ENCODE peak calls at places on chromosomes 3 and 15, in nine cellular contexts. U, A, F, Y, T, W, B, K and D are unnamed samples.

GRCh38 chr15:85515212-85515611 is 134.8 kb downstream of the AKAP13 start:
- DNase-seq in W (no peak), U (no peak), A (no peak), Y (no peak), K (peak), F (no peak), B (peak), T (no peak), D (no peak)

GRCh38 chr3:169668957-169669681 is 5.6 kb upstream of the MECOM start:
- DNase-seq in T (peak), K (peak), U (peak), Y (peak), F (peak), A (peak), B (peak), W (no peak), D (peak)

GRCh38 chr3:118943597-118943996 is 91.0 kb downstream of the IGSF11 start:
- DNase-seq in K (peak), U (no peak), B (no peak), W (no peak), F (no peak), A (no peak), Y (no peak), T (no peak), D (no peak)

GRCh38 chr3:106827515-106828213 is 549.6 kb upstream of the CCDC54 start:
- DNase-seq in B (peak), U (no peak), W (peak), Y (no peak), F (no peak), A (no peak), T (peak), K (no peak), D (no peak)

GRCh38 chr3:139309046-139309660 is 34.7 kb upstream of the MRPS22 start:
- DNase-seq in T (no peak), B (no peak), A (no peak), U (no peak), F (no peak), K (no peak), Y (no peak), W (no peak), D (no peak)

GRCh38 chr3:169495569-169495968 is 167.9 kb downstream of the MECOM start:
- DNase-seq in A (no peak), Y (no peak), W (no peak), T (no peak), F (no peak), K (no peak), U (no peak), B (no peak), D (no peak)

GRCh38 chr3:138456961-138457862 is 22.8 kb downstream of the ESYT3 start:
- DNase-seq in T (no peak), U (no peak), K (no peak), F (no peak), A (no peak), Y (no peak), W (no peak), B (no peak), D (no peak)

GRCh38 chr15:84715442-84716035 is 400 bp downstream of the SEC11A start:
- DNase-seq in K (peak), F (peak), T (peak), A (no peak), U (no peak), B (peak), Y (no peak), W (peak), D (peak)

GRCh38 chr15:48090115-48090514 is 30.7 kb upstream of the SLC24A5 start:
- DNase-seq in U (no peak), B (no peak), K (no peak), T (no peak), F (no peak), A (no peak), Y (no peak), W (no peak), D (no peak)

GRCh38 chr3:133880886-133881455 is 14.7 kb downstream of the RAB6B start:
- DNase-seq in F (no peak), K (no peak), B (no peak), W (no peak), T (no peak), A (no peak), U (peak), Y (no peak), D (no peak)

GRCh38 chr3:127777861-127778711 is 44.2 kb downstream of the MGLL start:
- DNase-seq in K (no peak), A (no peak), T (no peak), U (no peak), W (no peak), F (no peak), Y (no peak), B (no peak), D (no peak)

GRCh38 chr3:79018671-79019136 is 749.1 kb downstream of the ROBO1 start:
- DNase-seq in T (peak), A (peak), Y (peak), K (peak), U (no peak), W (peak), B (peak), F (peak), D (peak)

GRCh38 chr15:35595656-35596055 is 49.7 kb upstream of the DPH6 start:
- DNase-seq in T (peak), U (no peak), B (peak), W (no peak), A (no peak), K (peak), F (no peak), Y (no peak), D (no peak)

GRCh38 chr3:85360742-85361387 is 402.1 kb downstream of the CADM2 start:
- DNase-seq in T (peak), F (peak), B (peak), W (peak), U (no peak), Y (peak), K (no peak), A (peak), D (peak)

GRCh38 chr15:48392356-48392755 is 61.1 kb downstream of the DUT start:
- DNase-seq in W (no peak), Y (no peak), T (peak), A (no peak), K (peak), B (peak), F (no peak), U (no peak), D (peak)

GRCh38 chr3:132256984-132257383 is 60.2 kb upstream of the ACP3 start:
- DNase-seq in K (peak), Y (peak), A (no peak), T (peak), B (peak), U (no peak), F (peak), W (peak), D (peak)

GRCh38 chr3:120341658-120342346 is 7.4 kb downstream of the LRRC58 start:
- DNase-seq in T (no peak), W (no peak), K (no peak), A (no peak), U (no peak), F (peak), B (no peak), Y (no peak), D (no peak)

GRCh38 chr15:42577514-42578031 is 2.2 kb downstream of the STARD9 start:
- DNase-seq in U (no peak), B (peak), W (no peak), K (peak), T (peak), Y (no peak), F (no peak), A (peak), D (no peak)

GRCh38 chr3:32239638-32240550 is 1.4 kb downstream of the CMTM8 start:
- DNase-seq in K (no peak), Y (peak), T (peak), A (peak), B (peak), F (peak), W (no peak), U (peak), D (peak)

GRCh38 chr3:173970206-173970605 is 572.7 kb downstream of the NLGN1 start:
- DNase-seq in B (no peak), A (no peak), U (no peak), W (no peak), T (no peak), F (no peak), Y (no peak), K (no peak), D (no peak)

GRCh38 chr15:100713163-100713867 is 110.9 kb downstream of the ASB7 start:
- DNase-seq in K (peak), B (peak), T (peak), A (no peak), W (peak), U (no peak), F (no peak), Y (no peak), D (no peak)

GRCh38 chr3:152323834-152324233 is 55.1 kb downstream of the MBNL1 start:
- DNase-seq in B (no peak), F (no peak), Y (no peak), T (no peak), K (no peak), U (no peak), A (peak), W (no peak), D (no peak)

GRCh38 chr3:128439226-128439625 is 27.5 kb downstream of the DNAJB8 start:
- DNase-seq in B (peak), Y (no peak), K (peak), F (no peak), T (no peak), U (no peak), A (no peak), W (no peak), D (no peak)

GRCh38 chr3:170410428-170411029 is 8.1 kb upstream of the CLDN11 start:
- DNase-seq in U (no peak), F (no peak), Y (no peak), A (peak), W (no peak), K (peak), T (peak), B (peak), D (no peak)

GRCh38 chr15:58258501-58259274 is 120.5 kb downstream of the AQP9 start:
- DNase-seq in A (no peak), F (no peak), T (peak), U (no peak), Y (no peak), W (peak), K (no peak), B (no peak), D (no peak)

GRCh38 chr3:149955449-149955848 is 15.2 kb downstream of the PFN2 start:
- DNase-seq in Y (no peak), K (peak), B (no peak), W (no peak), U (no peak), T (no peak), A (no peak), F (no peak), D (no peak)

GRCh38 chr3:127097009-127097350 is 96.0 kb upstream of the PRR23E start:
- DNase-seq in W (no peak), U (no peak), T (no peak), F (no peak), Y (no peak), B (no peak), K (no peak), A (no peak), D (peak)

GRCh38 chr15:90871716-90872480 is 3.5 kb downstream of the FURIN start:
- DNase-seq in A (peak), K (no peak), Y (no peak), T (no peak), W (no peak), U (no peak), F (peak), B (no peak), D (peak)

GRCh38 chr3:13836658-13837587 is 42.9 kb downstream of the WNT7A start:
- DNase-seq in A (no peak), W (no peak), B (no peak), K (no peak), T (no peak), U (no peak), F (no peak), Y (no peak), D (no peak)

GRCh38 chr3:128855574-128855973 is 23.8 kb upstream of the ACAD9 start:
- DNase-seq in B (no peak), U (no peak), K (no peak), A (no peak), T (no peak), Y (no peak), W (no peak), F (no peak), D (no peak)

DNA sequence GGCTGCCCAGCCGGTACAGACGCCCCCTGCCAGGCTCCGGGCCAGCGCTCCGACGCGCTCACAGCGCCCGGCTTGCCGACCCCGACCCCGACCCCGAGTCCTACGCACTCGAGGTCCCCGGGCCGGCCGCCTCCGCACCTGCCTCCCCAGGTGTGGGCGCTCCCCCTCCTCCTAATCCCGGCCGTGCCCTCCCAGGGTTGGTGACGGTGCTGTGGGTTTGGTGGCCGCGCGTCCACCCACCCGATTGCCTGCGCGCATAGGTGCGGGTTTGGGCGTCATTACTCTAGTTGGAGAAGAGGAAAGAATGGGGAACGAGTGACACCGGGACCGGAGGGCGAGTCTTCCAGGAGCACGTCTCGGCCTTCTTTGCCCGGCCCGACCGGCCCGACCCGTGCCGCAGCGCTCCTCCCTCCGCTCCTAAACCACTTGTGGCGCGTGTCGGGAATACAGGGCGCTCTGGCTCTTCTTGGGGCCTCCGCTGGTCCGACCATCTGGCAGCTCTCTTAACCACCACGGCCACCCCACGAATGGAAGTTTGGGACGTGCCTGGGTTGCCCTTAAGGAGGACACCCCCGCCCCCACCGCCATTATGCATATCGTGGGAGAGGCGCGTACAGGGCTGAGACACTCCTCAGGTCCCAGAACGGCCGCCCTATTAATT is 814 bp upstream of the THRB start:
- DNase-seq in U (no peak), T (no peak), W (no peak), Y (peak), K (no peak), B (no peak), A (no peak), F (peak), D (peak)
- TF ChIP-seq CTCF in U (peak), T (no peak), W (no peak), Y (peak), K (no peak), B (no peak), A (no peak), F (peak), D (peak)

GRCh38 chr15:33994005-33994615 is 25.8 kb downstream of the CHRM5 start:
- DNase-seq in W (no peak), U (no peak), T (peak), A (no peak), Y (peak), F (peak), B (peak), K (peak), D (no peak)
- TF ChIP-seq CTCF in W (peak), U (no peak), T (peak), A (peak), Y (no peak), F (peak), B (peak), K (peak), D (no peak)

GRCh38 chr3:94716326-94717018 is 653.6 kb downstream of the NSUN3 start:
- DNase-seq in Y (no peak), F (no peak), U (no peak), A (no peak), T (peak), W (peak), B (no peak), K (no peak), D (no peak)
- TF ChIP-seq CTCF in Y (no peak), F (peak), U (no peak), A (no peak), T (no peak), W (peak), B (no peak), K (no peak), D (no peak)

DNA sequence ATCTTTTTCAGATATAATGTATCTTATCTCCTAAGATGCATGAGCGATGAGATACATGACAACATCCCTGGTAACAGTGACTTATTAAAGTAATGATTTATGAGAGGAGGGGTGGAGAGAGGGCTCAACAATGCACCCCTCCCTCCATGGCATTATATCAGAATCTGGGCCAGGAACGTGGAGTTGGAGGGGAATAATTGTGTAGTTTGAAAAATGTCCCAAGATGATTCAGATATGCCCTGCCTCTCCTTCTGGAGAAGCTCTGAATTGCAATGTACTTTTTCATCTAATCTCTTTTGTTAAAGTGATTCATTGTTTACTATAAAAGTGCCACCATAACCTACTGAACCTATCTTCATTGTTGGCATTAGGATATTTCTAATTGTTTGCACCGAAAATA is 86.5 kb downstream of the FRMD4B start:
- DNase-seq in U (no peak), F (no peak), K (no peak), W (no peak), A (no peak), Y (no peak), B (no peak), T (no peak), D (no peak)
- TF ChIP-seq CTCF in U (no peak), F (no peak), K (peak), W (peak), A (no peak), Y (no peak), B (peak), T (peak), D (no peak)

DNA sequence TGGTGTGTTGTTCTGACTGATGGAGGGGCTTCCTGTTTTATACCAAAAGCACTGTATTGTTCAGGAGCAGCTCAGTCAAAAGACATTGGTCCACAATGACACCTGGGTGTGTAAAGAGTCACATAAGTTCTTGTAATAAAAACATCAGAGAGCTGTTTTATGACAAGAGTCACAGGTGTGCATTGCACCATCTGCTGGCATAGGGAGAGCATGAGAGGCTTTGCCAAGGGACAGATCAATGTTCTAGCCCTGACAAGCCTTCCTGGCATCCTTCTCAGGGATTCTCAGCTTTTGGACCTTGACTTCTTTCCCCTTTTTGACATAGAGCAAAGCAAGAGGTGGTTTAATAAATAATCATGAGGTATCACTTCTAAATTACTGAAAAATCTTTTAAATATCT is 20.5 kb downstream of the ARPP21 start:
- DNase-seq in A (no peak), T (no peak), Y (no peak), B (no peak), W (no peak), K (no peak), F (peak), U (no peak), D (peak)
- TF ChIP-seq CTCF in A (peak), T (peak), Y (no peak), B (peak), W (peak), K (no peak), F (peak), U (no peak), D (peak)

DNA sequence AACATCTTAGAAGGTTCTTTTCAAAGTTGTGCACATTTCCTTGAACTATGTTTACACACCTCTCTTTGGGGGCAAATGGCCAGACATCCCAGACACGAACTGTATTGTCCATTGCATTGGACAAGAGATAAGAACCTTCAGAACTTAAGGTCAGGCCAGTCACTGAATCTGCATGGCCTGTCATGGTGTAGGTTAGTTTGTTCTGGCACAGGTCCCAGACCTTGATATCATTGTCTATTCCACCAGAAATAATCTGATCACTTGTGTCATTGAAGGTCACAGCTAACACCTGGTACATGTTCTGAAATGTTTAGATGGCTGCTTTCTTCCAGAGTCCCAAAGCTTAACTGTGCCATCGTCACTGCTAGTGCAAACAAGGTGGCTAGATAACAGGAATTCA is 55.7 kb downstream of the KCNAB1 start:
- DNase-seq in Y (no peak), F (no peak), T (no peak), U (no peak), B (no peak), W (no peak), K (no peak), A (no peak), D (no peak)
- TF ChIP-seq CTCF in Y (no peak), F (no peak), T (no peak), U (no peak), B (no peak), W (no peak), K (no peak), A (no peak), D (no peak)

GRCh38 chr3:183159319-183159718 is 3.2 kb downstream of the LAMP3 start:
- DNase-seq in F (no peak), B (no peak), A (no peak), T (no peak), Y (no peak), U (no peak), K (no peak), W (no peak), D (no peak)
- TF ChIP-seq CTCF in F (peak), B (peak), A (peak), T (peak), Y (no peak), U (no peak), K (peak), W (peak), D (no peak)